ENCODE peak calls at places on chromosomes 16 and 17, in five cellular contexts. D, R, I, P and L are unnamed samples.

GRCh38 chr17:75048396-75048933 is 1.4 kb downstream of the KCTD2 start:
- DNase-seq in I (peak), P (peak), R (peak), D (peak), L (peak)

GRCh38 chr16:35750701-35751104 is 2291.3 kb downstream of the TP53TG3F start:
- DNase-seq in I (no peak), R (no peak), D (no peak), P (no peak), L (no peak)

GRCh38 chr16:89489040-89489721 is 1.2 kb downstream of the ANKRD11 start:
- DNase-seq in R (peak), P (peak), I (peak), D (peak), L (peak)

GRCh38 chr16:69327585-69328310 is 2.6 kb downstream of the PDF start:
- DNase-seq in I (no peak), P (no peak), R (no peak), D (no peak), L (no peak)

GRCh38 chr16:58331024-58331707 is 36.3 kb upstream of the PRSS54 start:
- DNase-seq in R (no peak), I (no peak), P (no peak), D (no peak), L (no peak)

GRCh38 chr16:68257251-68257905 is 6.9 kb upstream of the SLC7A6 start:
- DNase-seq in R (no peak), P (no peak), I (peak), D (no peak), L (no peak)

GRCh38 chr16:26905336-26905735 is 161.4 kb upstream of the C16orf82 start:
- DNase-seq in D (no peak), I (peak), R (no peak), P (no peak), L (no peak)

GRCh38 chr17:17183744-17184143 is 22.4 kb downstream of the PLD6 start:
- DNase-seq in P (no peak), R (no peak), D (no peak), I (no peak), L (no peak)

GRCh38 chr16:11447272-11447671 is 102.0 kb downstream of the RMI2 start:
- DNase-seq in R (no peak), P (no peak), I (no peak), D (no peak), L (no peak)

GRCh38 chr16:56281256-56281805 is 90.0 kb downstream of the GNAO1 start:
- DNase-seq in P (no peak), D (no peak), R (no peak), I (no peak), L (no peak)

GRCh38 chr16:79272141-79272577 is 328.4 kb downstream of the MAF start:
- DNase-seq in P (no peak), R (no peak), I (no peak), D (no peak), L (no peak)

GRCh38 chr16:82129881-82130280 is 40.1 kb downstream of the MPHOSPH6 start:
- DNase-seq in R (no peak), I (no peak), D (peak), P (no peak), L (no peak)

GRCh38 chr16:19559242-19559910 is 3.9 kb downstream of the VPS35L start:
- DNase-seq in I (peak), P (no peak), R (no peak), D (no peak), L (no peak)

GRCh38 chr17:18182190-18182977 is 1.2 kb upstream of the ALKBH5 start:
- DNase-seq in P (peak), D (peak), R (peak), I (no peak), L (peak)

GRCh38 chr16:82197540-82198240 is 27.7 kb upstream of the MPHOSPH6 start:
- DNase-seq in I (no peak), P (no peak), D (no peak), R (no peak), L (no peak)

GRCh38 chr17:28468781-28469180 is 4.7 kb upstream of the SLC13A2 start:
- DNase-seq in I (no peak), P (no peak), R (no peak), D (no peak), L (no peak)

GRCh38 chr17:39450051-39450450 is 1.0 kb downstream of the MED1 start:
- DNase-seq in R (no peak), I (no peak), P (no peak), D (no peak), L (no peak)

GRCh38 chr17:14840616-14841231 is 424.4 kb downstream of the PMP22 start:
- DNase-seq in D (no peak), P (no peak), R (no peak), I (peak), L (no peak)

GRCh38 chr17:7133424-7133823 is 18.8 kb upstream of the ASGR2 start:
- DNase-seq in P (peak), I (no peak), D (peak), R (no peak), L (no peak)

GRCh38 chr17:7579839-7580630 is 597 bp downstream of the CD68 start:
- DNase-seq in D (no peak), R (no peak), I (no peak), P (peak), L (no peak)

GRCh38 chr17:68317458-68317857 is 26.2 kb downstream of the ARSG start:
- DNase-seq in P (no peak), I (no peak), R (no peak), D (peak), L (no peak)

GRCh38 chr16:9098377-9099090 is 7.1 kb downstream of the HAPSTR1 start:
- DNase-seq in P (no peak), D (no peak), R (no peak), I (no peak), L (no peak)

GRCh38 chr17:27521281-27522027 is 65.2 kb downstream of the KSR1 start:
- DNase-seq in I (no peak), D (no peak), P (peak), R (no peak), L (no peak)

GRCh38 chr17:42405963-42406495 is 17.0 kb downstream of the CAVIN1 start:
- DNase-seq in D (peak), P (peak), I (peak), R (peak), L (peak)

GRCh38 chr17:16013943-16014407 is 14.4 kb downstream of the TTC19 start:
- DNase-seq in D (no peak), R (no peak), I (peak), P (no peak), L (no peak)

GRCh38 chr17:47720196-47720595 is 12.8 kb upstream of the TBX21 start:
- DNase-seq in D (no peak), P (no peak), I (no peak), R (no peak), L (no peak)

GRCh38 chr17:57834146-57834741 is 15.6 kb downstream of the MRPS23 start:
- DNase-seq in D (peak), I (no peak), P (peak), R (peak), L (peak)

GRCh38 chr16:53458623-53459022 is 24.4 kb downstream of the RBL2 start:
- DNase-seq in I (no peak), P (no peak), D (no peak), R (no peak), L (no peak)

GRCh38 chr16:14364386-14365199 is 265.5 kb downstream of the PARN start:
- DNase-seq in D (no peak), R (peak), P (no peak), I (peak), L (no peak)

GRCh38 chr16:61871837-61872777 is 164.1 kb downstream of the CDH8 start:
- DNase-seq in D (no peak), I (no peak), R (no peak), P (no peak), L (no peak)

GRCh38 chr16:11379420-11379819 is 34.2 kb downstream of the RMI2 start:
- DNase-seq in D (peak), P (peak), I (peak), R (peak), L (no peak)

GRCh38 chr17:19996086-19996485 is 13.1 kb upstream of the SPECC1 start:
- DNase-seq in D (no peak), R (no peak), I (no peak), P (no peak), L (no peak)

GRCh38 chr17:7825206-7825980 is 8.6 kb upstream of the KDM6B start:
- DNase-seq in I (no peak), D (peak), P (no peak), R (no peak), L (no peak)

GRCh38 chr17:45019177-45019711 is 32.2 kb downstream of the DCAKD start:
- DNase-seq in D (peak), P (peak), R (peak), I (peak), L (peak)

DNA sequence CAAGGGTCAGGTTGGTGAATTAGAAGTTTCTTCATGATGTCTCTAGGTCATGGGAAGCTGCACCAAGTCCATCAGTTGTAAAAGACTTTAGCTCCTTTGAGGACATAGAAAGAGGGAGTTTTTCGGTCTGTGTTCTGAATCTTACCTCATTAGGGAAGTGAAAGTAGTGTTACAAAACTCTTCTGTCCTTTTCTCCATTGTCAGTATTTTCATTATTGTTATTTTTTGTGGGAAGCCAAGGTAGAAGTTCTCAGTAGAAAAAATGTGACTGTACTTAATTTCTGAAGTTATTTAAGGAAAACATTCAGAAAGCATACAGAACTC is 24.2 kb downstream of the MAP3K3 start:
- DNase-seq in P (no peak), R (no peak), I (no peak), D (no peak), L (no peak)
- TF ChIP-seq CTCF in P (no peak), R (no peak), I (no peak), D (no peak), L (no peak)

GRCh38 chr16:1779234-1779701 is 3.1 kb downstream of the SPSB3 start:
- DNase-seq in R (no peak), P (no peak), D (no peak), I (no peak), L (no peak)

GRCh38 chr16:1776991-1777374 is 4.0 kb upstream of the MRPS34 start:
- DNase-seq in D (no peak), R (no peak), P (no peak), I (no peak), L (no peak)

GRCh38 chr16:1777375-1778199 is 4.7 kb upstream of the MRPS34 start:
- DNase-seq in R (no peak), D (no peak), P (no peak), I (no peak), L (no peak)

GRCh38 chr16:1779741-1780676 is 2.4 kb downstream of the SPSB3 start:
- DNase-seq in P (no peak), D (peak), I (no peak), R (no peak), L (no peak)

DNA sequence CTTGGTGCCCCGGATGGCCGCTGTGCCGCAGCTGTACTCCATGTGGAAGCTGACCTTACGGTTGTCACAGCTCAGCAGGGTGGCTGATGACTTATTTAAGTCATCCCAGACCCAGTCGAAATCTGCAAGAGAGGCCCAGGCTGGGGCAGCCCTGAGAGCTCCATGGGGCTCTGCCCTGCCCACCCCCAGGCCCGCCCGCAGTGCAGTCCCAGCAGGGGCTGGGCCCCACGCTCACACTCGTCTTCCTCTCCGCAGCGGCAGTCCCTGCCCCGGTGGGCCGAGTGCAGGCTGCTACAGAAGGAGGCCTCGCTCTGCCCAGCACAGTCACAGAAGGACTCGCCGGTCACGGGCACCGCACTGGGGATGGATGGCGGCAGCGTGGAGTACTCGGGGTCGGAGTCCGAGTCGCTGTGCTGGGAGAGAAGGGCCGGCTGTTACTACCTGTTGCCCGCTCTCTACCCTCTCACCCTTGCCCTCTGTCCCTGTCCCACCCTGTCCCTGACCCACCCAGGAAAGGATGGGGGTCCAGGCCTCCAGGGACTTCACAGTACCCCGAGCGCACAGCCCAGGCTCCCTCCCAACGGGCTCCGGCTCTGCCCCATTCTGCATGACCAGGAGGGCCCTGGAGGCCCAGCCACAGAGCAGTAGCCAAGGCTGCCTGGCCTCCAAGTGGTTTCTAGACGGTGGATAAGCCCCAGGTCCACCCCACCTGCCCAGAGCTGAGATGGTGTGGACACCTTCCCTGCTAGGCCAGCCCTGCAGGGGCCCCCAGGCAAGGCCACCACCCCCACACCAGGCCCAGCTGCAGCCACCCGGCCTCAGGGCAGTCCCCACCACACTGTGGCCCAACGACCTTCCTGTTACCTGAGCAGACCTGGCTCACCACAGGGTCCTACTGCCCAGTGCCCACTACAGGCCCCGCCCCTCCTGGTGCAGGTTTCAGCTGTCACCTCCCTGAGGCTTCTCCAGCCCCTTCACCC is 3.9 kb downstream of the SPSB3 start:
- DNase-seq in P (no peak), D (no peak), R (no peak), I (no peak), L (no peak)
- TF ChIP-seq POLR2A in P (no peak), D (no peak), R (no peak), I (no peak), L (no peak)

GRCh38 chr17:79497949-79498348 is 112.9 kb downstream of the RBFOX3 start:
- DNase-seq in P (no peak), D (no peak), I (no peak), R (no peak), L (no peak)
- H3K27ac ChIP-seq in P (no peak), D (no peak), I (no peak), R (no peak), L (no peak)

GRCh38 chr17:51439395-51440229 is 179.3 kb downstream of the UTP18 start:
- DNase-seq in D (no peak), P (no peak), I (no peak), R (no peak), L (no peak)
- TF ChIP-seq CTCF in D (no peak), P (no peak), I (no peak), R (no peak), L (no peak)

GRCh38 chr16:85371948-85372347 is 241.2 kb upstream of the GSE1 start:
- DNase-seq in I (no peak), D (no peak), R (no peak), P (no peak), L (no peak)

GRCh38 chr16:85373741-85374570 is 239.2 kb upstream of the GSE1 start:
- DNase-seq in P (no peak), I (no peak), D (no peak), R (no peak), L (no peak)

GRCh38 chr16:85374571-85374872 is 238.6 kb upstream of the GSE1 start:
- DNase-seq in I (no peak), R (no peak), P (no peak), D (peak), L (no peak)

GRCh38 chr16:85370881-85371651 is 242.1 kb upstream of the GSE1 start:
- DNase-seq in D (peak), R (peak), I (no peak), P (no peak), L (peak)

GRCh38 chr16:85372627-85373372 is 240.3 kb upstream of the GSE1 start:
- DNase-seq in R (peak), P (peak), I (peak), D (peak), L (no peak)
- TF ChIP-seq POLR2A in R (no peak), P (no peak), I (no peak), D (peak), L (no peak)

DNA sequence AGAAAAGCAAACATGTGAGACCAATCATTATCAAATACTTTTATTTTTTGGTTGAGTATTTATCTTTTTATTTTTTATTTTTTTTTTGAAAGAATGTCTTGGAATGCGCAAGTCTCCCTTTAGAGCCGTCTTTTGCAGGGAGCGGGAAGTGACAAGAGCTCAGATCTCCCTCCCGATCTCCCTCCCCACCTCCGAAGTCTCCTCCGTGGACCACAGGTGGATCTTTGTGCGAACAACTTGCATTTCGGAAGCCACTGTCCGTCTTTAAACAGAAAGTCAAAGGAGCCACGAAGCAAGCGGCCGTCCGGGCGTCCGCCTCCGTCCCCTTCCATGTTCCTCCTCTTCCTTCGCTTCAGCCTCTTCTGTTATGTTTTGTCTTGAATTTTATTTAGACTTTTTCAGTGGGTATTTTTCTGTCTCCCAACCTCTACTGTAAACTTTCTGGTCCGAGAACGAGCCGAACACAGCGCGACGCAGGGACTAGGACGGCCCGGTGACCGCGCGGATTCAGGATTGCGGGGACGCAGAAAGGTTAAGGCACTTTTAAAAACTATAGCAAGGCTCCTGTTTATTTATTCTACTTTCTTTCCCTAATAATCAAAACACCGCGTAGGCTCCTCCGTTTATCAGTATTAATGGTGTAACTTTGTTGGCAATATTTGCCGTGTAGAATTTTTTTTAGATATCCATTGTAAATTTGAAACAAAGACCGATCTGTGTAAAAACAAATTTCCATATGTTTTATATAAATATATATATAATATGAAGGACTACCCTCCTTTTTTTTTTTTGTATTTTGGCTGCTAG is 3.3 kb downstream of the FOXF1 start:
- DNase-seq in D (no peak), R (no peak), P (no peak), I (no peak), L (no peak)
- H3K27ac ChIP-seq in D (no peak), R (peak), P (no peak), I (peak), L (no peak)

GRCh38 chr17:30278032-30278431 is 13.7 kb downstream of the BLMH start:
- DNase-seq in R (peak), P (peak), I (peak), D (peak), L (peak)
- TF ChIP-seq CTCF in R (no peak), P (no peak), I (peak), D (peak), L (peak)

DNA sequence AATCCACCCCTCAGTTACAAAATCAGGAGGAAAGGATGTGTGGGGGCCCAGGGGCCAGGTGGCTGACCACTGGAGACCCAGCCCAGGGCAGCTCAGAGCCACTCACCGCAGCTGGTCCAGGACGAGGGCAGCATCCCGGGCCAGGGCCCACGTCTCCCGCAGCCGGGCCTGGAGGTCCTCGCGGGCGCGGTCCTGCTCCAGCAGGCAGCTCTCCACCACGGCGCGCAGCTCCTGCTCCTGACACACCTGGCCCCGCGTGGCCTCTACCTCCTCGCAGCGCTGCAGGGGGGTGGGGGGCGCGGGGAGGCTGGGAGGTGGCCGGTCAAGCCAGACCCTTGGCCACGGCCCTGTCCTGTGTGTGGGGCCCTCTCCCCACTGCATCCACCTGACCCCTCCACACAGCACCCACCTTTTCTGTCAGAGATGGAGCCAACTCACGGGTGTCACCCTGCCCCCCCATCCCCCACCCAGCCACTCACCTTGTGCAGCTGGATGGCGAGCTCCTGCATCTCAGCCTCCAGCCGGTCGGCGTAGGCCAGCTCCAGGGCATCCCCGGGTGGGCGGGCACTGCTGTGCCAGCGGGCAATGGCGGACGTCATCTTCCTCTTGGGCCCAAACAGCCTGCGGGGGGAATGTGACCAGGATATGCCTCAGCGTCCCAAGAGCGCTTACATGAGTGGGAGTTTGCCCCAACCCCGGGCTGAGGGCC is 5.1 kb downstream of the NUDT16L1 start:
- DNase-seq in D (no peak), R (no peak), P (no peak), I (no peak), L (no peak)
- TF ChIP-seq POLR2A in D (no peak), R (no peak), P (no peak), I (no peak), L (no peak)

GRCh38 chr17:82793974-82794620 is 42.2 kb downstream of the TBCD start:
- DNase-seq in D (no peak), R (no peak), P (no peak), I (no peak), L (no peak)
- H3K27ac ChIP-seq in D (no peak), R (peak), P (no peak), I (no peak), L (no peak)

GRCh38 chr16:71500964-71501363 is 11.8 kb upstream of the ZNF19 start:
- DNase-seq in R (no peak), I (no peak), P (no peak), D (no peak), L (no peak)

GRCh38 chr16:71498031-71498430 is 8.9 kb upstream of the ZNF19 start:
- DNase-seq in P (no peak), R (no peak), I (no peak), D (no peak), L (no peak)

GRCh38 chr16:71504901-71505300 is 15.8 kb upstream of the ZNF19 start:
- DNase-seq in I (no peak), D (no peak), R (no peak), P (peak), L (no peak)

GRCh38 chr16:71499775-71500364 is 10.7 kb upstream of the ZNF19 start:
- DNase-seq in I (peak), R (no peak), D (peak), P (peak), L (peak)

GRCh38 chr16:71501562-71501961 is 12.4 kb upstream of the ZNF19 start:
- DNase-seq in R (no peak), D (no peak), P (peak), I (no peak), L (no peak)
- TF ChIP-seq CTCF in R (no peak), D (no peak), P (no peak), I (no peak), L (no peak)